ENCODE peak calls at places on chromosomes 6 and 20, in nine cellular contexts. U is activated CD8-positive, alpha-beta T cell treated with anti-CD3 and anti-CD28 coated beads for 36 hours; X is neural progenitor cell; O is endodermal cell; F is fibroblast of mammary gland; B is GM12865; S is mesothelial cell of epicardium; K is fibroblast of pulmonary artery; L is BE2C. R is an unnamed sample.
A peak's percentile ranks its signal among the peaks of the same experiment; 100 is the strongest.

GRCh38 chr20:34703573-34704176 is 469 bp upstream of the TP53INP2 start:
- DNase-seq in X (peak; percentile 33), U (peak; percentile 14), K (peak; percentile 37), F (peak; percentile 19), S (no peak), B (no peak), O (peak; percentile 66), L (no peak), R (peak; percentile 37)

GRCh38 chr20:15100506-15101160 is 763.2 kb upstream of the FLRT3 start:
- DNase-seq in B (no peak), U (no peak), L (no peak), S (no peak), X (no peak), F (peak; percentile 6), O (no peak), K (no peak), R (no peak)

GRCh38 chr6:145755682-145756081 is 20.4 kb upstream of the EPM2A start:
- DNase-seq in O (no peak), S (no peak), F (no peak), L (no peak), B (no peak), X (no peak), K (no peak), U (no peak), R (no peak)

GRCh38 chr20:9555781-9556180 is 41.4 kb downstream of the LAMP5 start:
- DNase-seq in L (no peak), S (no peak), X (no peak), O (no peak), F (peak; percentile 65), K (no peak), B (no peak), U (no peak), R (no peak)

GRCh38 chr6:142844065-142844755 is 100.8 kb downstream of the HIVEP2 start:
- DNase-seq in K (no peak), L (no peak), U (no peak), F (peak; percentile 79), O (no peak), S (no peak), X (no peak), B (peak; percentile 72), R (no peak)

GRCh38 chr6:140394141-140394540 is 1019.7 kb upstream of the CITED2 start:
- DNase-seq in K (no peak), B (no peak), X (no peak), F (no peak), L (no peak), U (no peak), S (no peak), O (no peak), R (no peak)

GRCh38 chr6:74070091-74070490 is 374.1 kb downstream of the CD109 start:
- DNase-seq in X (no peak), L (no peak), K (peak; percentile 18), O (no peak), F (peak; percentile 69), B (no peak), U (no peak), S (no peak), R (no peak)

GRCh38 chr6:144285798-144286502 is 815 bp downstream of the UTRN start:
- DNase-seq in B (peak; percentile 29), X (peak; percentile 71), S (peak; percentile 37), O (peak; percentile 80), U (peak; percentile 42), K (peak; percentile 36), L (peak; percentile 5), F (peak; percentile 45), R (peak; percentile 62)

GRCh38 chr20:45328451-45328850 is 19.8 kb downstream of the SDC4 start:
- DNase-seq in S (no peak), K (no peak), U (no peak), O (no peak), F (no peak), B (no peak), L (no peak), X (no peak), R (no peak)

GRCh38 chr20:25586877-25587276 is 1.5 kb upstream of the NINL start:
- DNase-seq in L (no peak), F (peak; percentile 28), U (no peak), K (no peak), B (no peak), X (no peak), S (no peak), O (no peak), R (no peak)

GRCh38 chr6:126170433-126170832 is 169.5 kb upstream of the CENPW start:
- DNase-seq in S (no peak), O (no peak), F (no peak), L (no peak), U (no peak), X (no peak), K (no peak), B (no peak), R (no peak)

GRCh38 chr6:56851541-56852248 is 103.2 kb upstream of the BEND6 start:
- DNase-seq in L (peak; percentile 67), B (peak; percentile 96), K (peak; percentile 91), U (peak; percentile 70), F (peak; percentile 91), X (peak; percentile 86), O (peak; percentile 78), S (no peak), R (peak; percentile 70)

GRCh38 chr6:34143884-34144580 is 1.9 kb downstream of the GRM4 start:
- DNase-seq in B (peak; percentile 33), U (peak; percentile 78), O (peak; percentile 95), K (no peak), L (peak; percentile 82), S (peak; percentile 34), X (peak; percentile 95), F (no peak), R (peak; percentile 69)
- TF ChIP-seq CTCF in B (peak; percentile 17), U (no peak), O (peak; percentile 75), K (no peak), L (peak; percentile 52), S (no peak), X (peak; percentile 73), F (no peak), R (no peak)

GRCh38 chr6:107075951-107076381 is 39.3 kb downstream of the BEND3 start:
- DNase-seq in K (peak; percentile 56), B (peak; percentile 18), F (peak; percentile 58), U (no peak), X (no peak), S (no peak), L (no peak), O (peak; percentile 42), R (peak; percentile 53)
- TF ChIP-seq CTCF in K (peak; percentile 34), B (no peak), F (peak; percentile 32), U (no peak), X (no peak), S (no peak), L (peak; percentile 24), O (peak; percentile 40), R (no peak)

GRCh38 chr6:36603222-36604089 is 9.3 kb downstream of the SRSF3 start:
- DNase-seq in F (no peak), S (no peak), L (no peak), K (no peak), O (no peak), X (no peak), U (no peak), B (no peak), R (no peak)

GRCh38 chr6:36607782-36608386 is 13.7 kb downstream of the SRSF3 start:
- DNase-seq in K (no peak), O (no peak), S (no peak), B (no peak), U (no peak), F (no peak), X (no peak), L (no peak), R (no peak)

GRCh38 chr6:36605102-36605501 is 10.9 kb downstream of the SRSF3 start:
- DNase-seq in K (no peak), F (no peak), U (no peak), X (no peak), L (no peak), S (no peak), O (no peak), B (no peak), R (no peak)

GRCh38 chr6:36604090-36605060 is 10.2 kb downstream of the SRSF3 start:
- DNase-seq in X (no peak), K (no peak), O (no peak), F (no peak), L (no peak), U (no peak), S (no peak), B (no peak), R (no peak)

GRCh38 chr6:36605560-36606391 is 11.6 kb downstream of the SRSF3 start:
- DNase-seq in K (no peak), O (no peak), F (peak; percentile 77), S (no peak), L (no peak), X (no peak), B (no peak), U (no peak), R (no peak)
- TF ChIP-seq CTCF in K (peak; percentile 8), O (peak; percentile 51), F (peak; percentile 4), S (no peak), L (peak; percentile 6), X (no peak), B (peak; percentile 16), U (no peak), R (no peak)

GRCh38 chr6:75202676-75203131 is 3.1 kb downstream of the COL12A1 start:
- DNase-seq in X (peak; percentile 21), U (no peak), O (peak; percentile 53), B (no peak), L (no peak), K (peak; percentile 29), S (no peak), F (peak; percentile 48), R (peak; percentile 30)

GRCh38 chr6:75203721-75204120 is 2.1 kb downstream of the COL12A1 start:
- DNase-seq in U (no peak), B (no peak), S (no peak), F (peak; percentile 72), K (peak; percentile 49), L (no peak), O (no peak), X (no peak), R (peak; percentile 6)

GRCh38 chr6:75201076-75201475 is 4.8 kb downstream of the COL12A1 start:
- DNase-seq in L (no peak), K (no peak), X (no peak), B (no peak), O (no peak), F (no peak), U (no peak), S (no peak), R (no peak)

GRCh38 chr6:75199856-75200255 is 6.0 kb downstream of the COL12A1 start:
- DNase-seq in L (no peak), B (no peak), U (no peak), O (no peak), K (no peak), F (peak; percentile 74), X (no peak), S (no peak), R (no peak)

DNA sequence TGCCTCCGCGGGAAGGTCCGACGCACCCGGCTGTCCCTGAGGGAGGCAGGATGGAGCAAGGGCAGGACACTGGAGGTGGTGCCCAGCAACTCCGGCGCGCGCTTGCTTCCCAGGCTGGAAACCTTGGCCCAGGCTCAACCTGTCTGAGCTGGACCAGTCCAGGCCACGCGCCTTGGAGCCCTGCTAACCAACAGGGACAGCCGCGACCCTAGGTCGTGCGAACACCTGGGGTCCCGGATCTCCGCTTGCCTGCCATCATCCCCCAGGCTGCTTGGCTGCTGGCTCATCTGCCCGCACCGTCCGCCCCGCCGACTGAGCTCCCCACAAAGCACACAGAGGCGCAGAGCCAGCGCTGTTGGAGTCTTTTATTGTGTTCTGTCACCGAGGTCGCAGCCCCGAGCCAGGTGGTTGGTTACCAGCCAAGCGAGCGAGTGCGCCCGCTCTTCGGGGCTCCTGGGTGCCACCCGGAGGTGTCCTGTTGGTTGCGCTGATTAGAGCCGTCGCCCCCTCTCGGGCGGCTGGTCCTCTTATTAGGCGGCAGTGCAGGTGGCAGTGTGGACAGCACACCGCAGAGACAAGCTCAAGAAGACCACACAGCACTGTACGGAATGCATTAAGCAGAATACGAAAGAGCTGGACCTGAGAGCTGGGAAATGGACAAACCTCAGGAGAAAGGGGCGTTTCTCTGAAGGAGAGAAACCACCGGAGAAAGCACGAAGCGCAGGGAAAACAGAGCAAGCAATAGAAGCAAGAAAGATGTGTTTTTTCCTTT is 3.8 kb downstream of the COL12A1 start:
- DNase-seq in L (no peak), O (peak; percentile 86), X (peak; percentile 74), U (peak; percentile 23), S (no peak), B (no peak), F (peak; percentile 40), K (peak; percentile 37), R (peak; percentile 6)
- TF ChIP-seq CTCF in L (no peak), O (peak; percentile 50), X (peak; percentile 45), U (no peak), S (no peak), B (no peak), F (no peak), K (peak; percentile 6), R (no peak)

R was measured in GM13976.